ENCODE peak calls at places on chromosomes 12 and 14, in nine cellular contexts. One of them, this sample, is unnamed.

GRCh38 chr12:66329941-66330340 is 27.6 kb downstream of the HELB start:
- DNase-seq in MM.1S: no peak
- DNase-seq in IMR-90: peak; percentile 28
- DNase-seq in upper lobe of right lung: no peak
- DNase-seq in GM13976: no peak
- DNase-seq in fibroblast of mammary gland: peak; percentile 11
- DNase-seq in cardiac muscle cell: peak; percentile 85
- DNase-seq in activated B cell treated with CpG ODN at 0.5 μM for 24 hours: no peak
- DNase-seq in psoas muscle: no peak
- DNase-seq in this sample: no peak

GRCh38 chr14:76138758-76139723 is 12.7 kb upstream of the GPATCH2L start:
- DNase-seq in MM.1S: no peak
- DNase-seq in IMR-90: no peak
- DNase-seq in upper lobe of right lung: no peak
- DNase-seq in GM13976: no peak
- DNase-seq in fibroblast of mammary gland: no peak
- DNase-seq in cardiac muscle cell: peak; percentile 14
- DNase-seq in activated B cell treated with CpG ODN at 0.5 μM for 24 hours: no peak
- DNase-seq in psoas muscle: no peak
- DNase-seq in this sample: no peak

GRCh38 chr14:74892745-74893144 is 11.0 kb downstream of the DLST start:
- DNase-seq in MM.1S: no peak
- DNase-seq in IMR-90: no peak
- DNase-seq in upper lobe of right lung: no peak
- DNase-seq in GM13976: no peak
- DNase-seq in fibroblast of mammary gland: no peak
- DNase-seq in cardiac muscle cell: no peak
- DNase-seq in activated B cell treated with CpG ODN at 0.5 μM for 24 hours: no peak
- DNase-seq in psoas muscle: no peak
- DNase-seq in this sample: no peak

GRCh38 chr12:64522807-64523206 is 70.9 kb downstream of the TBK1 start:
- DNase-seq in MM.1S: no peak
- DNase-seq in IMR-90: peak; percentile 22
- DNase-seq in upper lobe of right lung: no peak
- DNase-seq in GM13976: no peak
- DNase-seq in fibroblast of mammary gland: peak; percentile 62
- DNase-seq in cardiac muscle cell: peak; percentile 11
- DNase-seq in activated B cell treated with CpG ODN at 0.5 μM for 24 hours: no peak
- DNase-seq in psoas muscle: no peak
- DNase-seq in this sample: no peak

GRCh38 chr12:18320036-18320617 is 58.8 kb downstream of the PIK3C2G start:
- DNase-seq in MM.1S: peak; percentile 56
- DNase-seq in IMR-90: peak; percentile 69
- DNase-seq in upper lobe of right lung: no peak
- DNase-seq in GM13976: peak; percentile 16
- DNase-seq in fibroblast of mammary gland: peak; percentile 69
- DNase-seq in cardiac muscle cell: peak; percentile 86
- DNase-seq in activated B cell treated with CpG ODN at 0.5 μM for 24 hours: no peak
- DNase-seq in psoas muscle: no peak
- DNase-seq in this sample: no peak

GRCh38 chr12:26112703-26113147 is 12.1 kb downstream of the BHLHE41 start:
- DNase-seq in MM.1S: no peak
- DNase-seq in IMR-90: peak; percentile 22
- DNase-seq in upper lobe of right lung: no peak
- DNase-seq in GM13976: no peak
- DNase-seq in fibroblast of mammary gland: peak; percentile 45
- DNase-seq in cardiac muscle cell: no peak
- DNase-seq in activated B cell treated with CpG ODN at 0.5 μM for 24 hours: no peak
- DNase-seq in psoas muscle: no peak
- DNase-seq in this sample: no peak

GRCh38 chr12:31228811-31229792 is 96.8 kb downstream of the SINHCAF start:
- DNase-seq in MM.1S: no peak
- DNase-seq in IMR-90: no peak
- DNase-seq in upper lobe of right lung: no peak
- DNase-seq in GM13976: no peak
- DNase-seq in fibroblast of mammary gland: no peak
- DNase-seq in cardiac muscle cell: no peak
- DNase-seq in activated B cell treated with CpG ODN at 0.5 μM for 24 hours: no peak
- DNase-seq in psoas muscle: no peak
- DNase-seq in this sample: no peak

GRCh38 chr14:37844614-37845013 is 249.2 kb downstream of the TTC6 start:
- DNase-seq in MM.1S: no peak
- DNase-seq in IMR-90: no peak
- DNase-seq in upper lobe of right lung: no peak
- DNase-seq in GM13976: no peak
- DNase-seq in fibroblast of mammary gland: no peak
- DNase-seq in cardiac muscle cell: no peak
- DNase-seq in activated B cell treated with CpG ODN at 0.5 μM for 24 hours: no peak
- DNase-seq in psoas muscle: no peak
- DNase-seq in this sample: no peak

GRCh38 chr12:96892104-96892503 is 15.0 kb upstream of the NEDD1 start:
- DNase-seq in MM.1S: no peak
- DNase-seq in IMR-90: no peak
- DNase-seq in upper lobe of right lung: no peak
- DNase-seq in GM13976: no peak
- DNase-seq in fibroblast of mammary gland: no peak
- DNase-seq in cardiac muscle cell: no peak
- DNase-seq in activated B cell treated with CpG ODN at 0.5 μM for 24 hours: no peak
- DNase-seq in psoas muscle: no peak
- DNase-seq in this sample: no peak

GRCh38 chr12:26135010-26135420 is 10.2 kb upstream of the BHLHE41 start:
- DNase-seq in MM.1S: no peak
- DNase-seq in IMR-90: no peak
- DNase-seq in upper lobe of right lung: peak; percentile 93
- DNase-seq in GM13976: no peak
- DNase-seq in fibroblast of mammary gland: peak; percentile 10
- DNase-seq in cardiac muscle cell: peak; percentile 56
- DNase-seq in activated B cell treated with CpG ODN at 0.5 μM for 24 hours: no peak
- DNase-seq in psoas muscle: no peak
- DNase-seq in this sample: no peak

GRCh38 chr12:63420206-63420644 is 248.1 kb downstream of the DPY19L2 start:
- DNase-seq in MM.1S: peak; percentile 74
- DNase-seq in IMR-90: peak; percentile 59
- DNase-seq in upper lobe of right lung: no peak
- DNase-seq in GM13976: peak; percentile 39
- DNase-seq in fibroblast of mammary gland: peak; percentile 59
- DNase-seq in cardiac muscle cell: peak; percentile 73
- DNase-seq in activated B cell treated with CpG ODN at 0.5 μM for 24 hours: no peak
- DNase-seq in psoas muscle: no peak
- DNase-seq in this sample: no peak

GRCh38 chr12:81296556-81297305 is 218.9 kb downstream of the ACSS3 start:
- DNase-seq in MM.1S: no peak
- DNase-seq in IMR-90: peak; percentile 30
- DNase-seq in upper lobe of right lung: no peak
- DNase-seq in GM13976: no peak
- DNase-seq in fibroblast of mammary gland: peak; percentile 88
- DNase-seq in cardiac muscle cell: peak; percentile 44
- DNase-seq in activated B cell treated with CpG ODN at 0.5 μM for 24 hours: no peak
- DNase-seq in psoas muscle: no peak
- DNase-seq in this sample: no peak

GRCh38 chr12:43370299-43370698 is 181.7 kb downstream of the ADAMTS20 start:
- DNase-seq in MM.1S: no peak
- DNase-seq in IMR-90: peak; percentile 74
- DNase-seq in upper lobe of right lung: no peak
- DNase-seq in GM13976: no peak
- DNase-seq in fibroblast of mammary gland: peak; percentile 81
- DNase-seq in cardiac muscle cell: peak; percentile 24
- DNase-seq in activated B cell treated with CpG ODN at 0.5 μM for 24 hours: no peak
- DNase-seq in psoas muscle: no peak
- DNase-seq in this sample: no peak

GRCh38 chr14:63542231-63542999 is 762 bp downstream of the PPP2R5E start:
- DNase-seq in MM.1S: no peak
- DNase-seq in IMR-90: no peak
- DNase-seq in upper lobe of right lung: no peak
- DNase-seq in GM13976: no peak
- DNase-seq in fibroblast of mammary gland: no peak
- DNase-seq in cardiac muscle cell: peak; percentile 11
- DNase-seq in activated B cell treated with CpG ODN at 0.5 μM for 24 hours: no peak
- DNase-seq in psoas muscle: no peak
- DNase-seq in this sample: peak; percentile 38

GRCh38 chr14:63543000-63543825 is at the start of gene PPP2R5E:
- DNase-seq in MM.1S: peak; percentile 92
- DNase-seq in IMR-90: peak; percentile 99
- DNase-seq in upper lobe of right lung: peak; percentile 98
- DNase-seq in GM13976: peak; percentile 98
- DNase-seq in fibroblast of mammary gland: peak; percentile 98
- DNase-seq in cardiac muscle cell: peak; percentile 99
- DNase-seq in activated B cell treated with CpG ODN at 0.5 μM for 24 hours: peak; percentile 87
- DNase-seq in psoas muscle: peak; percentile 99
- DNase-seq in this sample: peak; percentile 95

GRCh38 chr14:63543826-63544320 is 696 bp upstream of the PPP2R5E start:
- DNase-seq in MM.1S: no peak
- DNase-seq in IMR-90: no peak
- DNase-seq in upper lobe of right lung: no peak
- DNase-seq in GM13976: no peak
- DNase-seq in fibroblast of mammary gland: no peak
- DNase-seq in cardiac muscle cell: peak; percentile 12
- DNase-seq in activated B cell treated with CpG ODN at 0.5 μM for 24 hours: no peak
- DNase-seq in psoas muscle: no peak
- DNase-seq in this sample: no peak

GRCh38 chr14:63545431-63545830 is 2.3 kb upstream of the PPP2R5E start:
- DNase-seq in MM.1S: no peak
- DNase-seq in IMR-90: no peak
- DNase-seq in upper lobe of right lung: no peak
- DNase-seq in GM13976: no peak
- DNase-seq in fibroblast of mammary gland: no peak
- DNase-seq in cardiac muscle cell: no peak
- DNase-seq in activated B cell treated with CpG ODN at 0.5 μM for 24 hours: no peak
- DNase-seq in psoas muscle: no peak
- DNase-seq in this sample: no peak

GRCh38 chr14:63544641-63545234 is 1.6 kb upstream of the PPP2R5E start:
- DNase-seq in MM.1S: peak; percentile 13
- DNase-seq in IMR-90: peak; percentile 41
- DNase-seq in upper lobe of right lung: no peak
- DNase-seq in GM13976: no peak
- DNase-seq in fibroblast of mammary gland: peak; percentile 56
- DNase-seq in cardiac muscle cell: peak; percentile 50
- DNase-seq in activated B cell treated with CpG ODN at 0.5 μM for 24 hours: no peak
- DNase-seq in psoas muscle: no peak
- DNase-seq in this sample: no peak
- TF ChIP-seq CTCF in MM.1S: peak; percentile 34
- TF ChIP-seq CTCF in IMR-90: peak; percentile 54
- TF ChIP-seq CTCF in upper lobe of right lung: peak; percentile 38
- TF ChIP-seq CTCF in GM13976: peak; percentile 59
- TF ChIP-seq CTCF in fibroblast of mammary gland: peak; percentile 72
- TF ChIP-seq CTCF in cardiac muscle cell: peak; percentile 65
- TF ChIP-seq CTCF in activated B cell treated with CpG ODN at 0.5 μM for 24 hours: no peak
- TF ChIP-seq CTCF in psoas muscle: peak; percentile 42
- TF ChIP-seq CTCF in this sample: no peak

DNA sequence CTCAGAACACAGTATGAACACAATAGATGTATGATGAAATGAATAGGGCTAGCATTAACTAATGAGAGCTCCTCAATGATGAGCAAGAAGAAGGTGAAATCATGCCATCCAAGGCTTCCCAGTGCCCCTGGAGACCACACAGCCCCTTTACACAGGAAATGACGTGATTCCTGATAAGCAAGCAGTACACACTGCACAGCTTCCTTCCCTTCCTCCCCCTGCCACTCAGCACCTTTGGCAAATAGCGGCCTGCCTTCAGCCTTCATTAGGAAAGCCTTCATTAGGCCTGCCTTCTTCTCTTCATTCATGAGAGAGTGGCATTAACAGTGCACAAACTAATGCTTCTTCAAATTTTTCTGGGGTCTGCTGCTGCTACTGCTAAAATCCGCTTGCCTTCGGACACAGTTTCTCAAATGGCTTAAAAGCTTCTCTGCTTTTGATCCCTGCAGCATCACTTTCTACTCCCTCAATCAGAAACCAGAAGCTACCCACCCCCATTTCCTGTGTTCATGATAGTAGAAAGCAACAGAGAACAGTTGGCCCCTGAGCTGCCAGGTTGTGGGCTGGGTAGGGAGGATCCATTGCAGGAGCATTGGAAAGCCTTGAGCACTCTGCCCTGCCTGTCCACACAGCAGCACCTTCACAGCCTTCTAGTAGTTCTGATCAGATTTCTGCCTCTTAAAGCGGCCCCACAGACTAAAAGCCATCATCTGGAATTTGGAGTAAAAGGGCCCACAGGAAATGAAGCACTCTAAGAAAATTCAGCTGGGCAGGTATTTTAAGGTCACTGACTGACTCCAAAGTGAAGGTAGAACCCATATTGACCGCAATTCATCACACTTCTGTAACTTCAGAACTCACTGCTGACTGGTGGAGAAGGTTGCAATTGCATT is 103.8 kb upstream of the ETV6 start:
- DNase-seq in MM.1S: peak; percentile 89
- DNase-seq in IMR-90: no peak
- DNase-seq in upper lobe of right lung: no peak
- DNase-seq in GM13976: peak; percentile 73
- DNase-seq in fibroblast of mammary gland: no peak
- DNase-seq in cardiac muscle cell: peak; percentile 69
- DNase-seq in activated B cell treated with CpG ODN at 0.5 μM for 24 hours: no peak
- DNase-seq in psoas muscle: no peak
- DNase-seq in this sample: no peak
- TF ChIP-seq CTCF in MM.1S: peak; percentile 30
- TF ChIP-seq CTCF in IMR-90: no peak
- TF ChIP-seq CTCF in upper lobe of right lung: no peak
- TF ChIP-seq CTCF in GM13976: no peak
- TF ChIP-seq CTCF in fibroblast of mammary gland: no peak
- TF ChIP-seq CTCF in cardiac muscle cell: no peak
- TF ChIP-seq CTCF in activated B cell treated with CpG ODN at 0.5 μM for 24 hours: no peak
- TF ChIP-seq CTCF in psoas muscle: no peak
- TF ChIP-seq CTCF in this sample: no peak

DNA sequence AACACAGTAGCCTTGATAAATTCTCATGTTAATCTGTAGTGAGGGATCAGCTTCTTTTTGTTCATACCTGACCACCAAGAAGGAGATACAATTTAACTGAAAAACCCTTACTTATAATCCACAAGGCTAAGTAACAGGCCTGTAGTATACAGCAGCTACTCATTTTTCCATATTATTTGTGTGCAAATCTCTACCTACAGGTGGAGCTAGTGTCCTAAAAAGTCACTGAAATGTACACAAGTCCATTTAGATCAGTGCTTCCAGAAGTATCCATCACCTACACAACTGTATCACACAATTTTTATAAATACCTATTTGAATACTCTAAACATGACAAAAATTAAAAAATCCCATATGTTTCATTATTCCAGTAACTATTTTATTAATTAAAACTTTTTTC is 173.2 kb downstream of the SLC35F4 start:
- DNase-seq in MM.1S: peak; percentile 14
- DNase-seq in IMR-90: peak; percentile 34
- DNase-seq in upper lobe of right lung: no peak
- DNase-seq in GM13976: peak; percentile 11
- DNase-seq in fibroblast of mammary gland: peak; percentile 78
- DNase-seq in cardiac muscle cell: peak; percentile 83
- DNase-seq in activated B cell treated with CpG ODN at 0.5 μM for 24 hours: no peak
- DNase-seq in psoas muscle: no peak
- DNase-seq in this sample: no peak
- TF ChIP-seq CTCF in MM.1S: peak; percentile 40
- TF ChIP-seq CTCF in IMR-90: peak; percentile 48
- TF ChIP-seq CTCF in upper lobe of right lung: peak; percentile 41
- TF ChIP-seq CTCF in GM13976: no peak
- TF ChIP-seq CTCF in fibroblast of mammary gland: peak; percentile 71
- TF ChIP-seq CTCF in cardiac muscle cell: peak; percentile 72
- TF ChIP-seq CTCF in activated B cell treated with CpG ODN at 0.5 μM for 24 hours: no peak
- TF ChIP-seq CTCF in psoas muscle: no peak
- TF ChIP-seq CTCF in this sample: no peak

DNA sequence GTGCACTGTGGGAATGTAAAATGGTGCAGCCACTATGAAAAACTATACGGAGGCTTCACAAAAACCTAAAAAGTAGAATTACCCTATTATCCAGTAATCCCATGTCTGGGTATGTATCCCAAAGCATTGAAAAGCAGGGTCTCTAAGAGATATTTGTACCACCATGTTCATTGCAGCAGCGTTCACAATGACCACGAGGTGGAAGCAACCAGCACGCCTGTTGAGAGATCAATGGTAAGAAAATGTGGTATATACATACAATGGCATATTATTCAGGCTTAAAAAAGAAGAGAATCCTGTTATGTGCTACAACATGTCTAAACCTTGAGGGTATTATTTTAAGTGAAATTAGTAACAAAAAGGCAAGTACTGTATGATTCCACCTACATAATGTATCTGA is 910 bp upstream of the NOPCHAP1 start:
- DNase-seq in MM.1S: peak; percentile 35
- DNase-seq in IMR-90: no peak
- DNase-seq in upper lobe of right lung: no peak
- DNase-seq in GM13976: no peak
- DNase-seq in fibroblast of mammary gland: no peak
- DNase-seq in cardiac muscle cell: no peak
- DNase-seq in activated B cell treated with CpG ODN at 0.5 μM for 24 hours: no peak
- DNase-seq in psoas muscle: no peak
- DNase-seq in this sample: no peak
- TF ChIP-seq CTCF in MM.1S: peak; percentile 43
- TF ChIP-seq CTCF in IMR-90: no peak
- TF ChIP-seq CTCF in upper lobe of right lung: no peak
- TF ChIP-seq CTCF in GM13976: no peak
- TF ChIP-seq CTCF in fibroblast of mammary gland: no peak
- TF ChIP-seq CTCF in cardiac muscle cell: no peak
- TF ChIP-seq CTCF in activated B cell treated with CpG ODN at 0.5 μM for 24 hours: no peak
- TF ChIP-seq CTCF in psoas muscle: no peak
- TF ChIP-seq CTCF in this sample: no peak

This sample was measured in mesothelial cell of epicardium.